ENCODE peak calls at places on chromosome 17, in eight cellular contexts. X, R, O, D, A, G, K and I are unnamed samples.

GRCh38 chr17:44400226-44400847 is 10.9 kb upstream of the ITGA2B start:
- DNase-seq in X (peak; percentile 7), R (no peak), O (no peak), D (peak; percentile 22), A (peak; percentile 45), G (no peak), K (no peak), I (no peak)

GRCh38 chr17:50161023-50161910 is 4.5 kb upstream of the SGCA start:
- DNase-seq in X (peak; percentile 83), R (peak; percentile 91), O (peak; percentile 99), D (peak; percentile 93), A (peak; percentile 92), G (peak; percentile 94), K (peak; percentile 98), I (peak; percentile 99)

GRCh38 chr17:33284022-33284421 is 9.1 kb downstream of the ASIC2 start:
- DNase-seq in X (peak; percentile 33), R (peak; percentile 86), O (no peak), D (no peak), A (peak; percentile 79), G (peak; percentile 62), K (no peak), I (no peak)

GRCh38 chr17:57918017-57918895 is 37.0 kb downstream of the CUEDC1 start:
- DNase-seq in X (no peak), R (no peak), O (no peak), D (no peak), A (peak; percentile 51), G (no peak), K (no peak), I (no peak)

GRCh38 chr17:48547839-48548686 is 3.2 kb upstream of the HOXB2 start:
- DNase-seq in X (no peak), R (no peak), O (no peak), D (peak; percentile 38), A (peak; percentile 77), G (no peak), K (no peak), I (no peak)

GRCh38 chr17:76131061-76131691 is 9.9 kb downstream of the FOXJ1 start:
- DNase-seq in X (no peak), R (no peak), O (no peak), D (no peak), A (no peak), G (no peak), K (no peak), I (no peak)

GRCh38 chr17:81020443-81020766 is 14.5 kb upstream of the BAIAP2 start:
- DNase-seq in X (no peak), R (no peak), O (no peak), D (no peak), A (no peak), G (no peak), K (no peak), I (no peak)

GRCh38 chr17:19386974-19387920 is at the start of gene MFAP4:
- DNase-seq in X (peak; percentile 88), R (peak; percentile 54), O (no peak), D (no peak), A (peak; percentile 95), G (no peak), K (no peak), I (no peak)

GRCh38 chr17:8892338-8892690 is 24.8 kb upstream of the PIK3R6 start:
- DNase-seq in X (no peak), R (no peak), O (peak; percentile 74), D (no peak), A (no peak), G (no peak), K (no peak), I (peak; percentile 77)

GRCh38 chr17:66978514-66979061 is 14.1 kb downstream of the CACNG4 start:
- DNase-seq in X (no peak), R (no peak), O (no peak), D (no peak), A (peak; percentile 13), G (no peak), K (no peak), I (no peak)

GRCh38 chr17:61157246-61157887 is 242.3 kb upstream of the TBX2 start:
- DNase-seq in X (no peak), R (no peak), O (no peak), D (no peak), A (peak; percentile 42), G (no peak), K (no peak), I (no peak)

GRCh38 chr17:7477392-7478275 is 1.8 kb downstream of the ZBTB4 start:
- DNase-seq in X (peak; percentile 85), R (peak; percentile 60), O (peak; percentile 13), D (peak; percentile 72), A (peak; percentile 78), G (peak; percentile 60), K (no peak), I (no peak)

GRCh38 chr17:28115046-28115445 is 72.6 kb downstream of the NLK start:
- DNase-seq in X (no peak), R (no peak), O (no peak), D (no peak), A (no peak), G (no peak), K (no peak), I (no peak)

GRCh38 chr17:50806141-50806643 is 29.2 kb upstream of the WFIKKN2 start:
- DNase-seq in X (no peak), R (peak; percentile 73), O (no peak), D (no peak), A (peak; percentile 23), G (peak; percentile 44), K (no peak), I (no peak)

GRCh38 chr17:28544402-28545140 is 7.9 kb downstream of the UNC119 start:
- DNase-seq in X (no peak), R (no peak), O (no peak), D (no peak), A (no peak), G (no peak), K (no peak), I (no peak)

GRCh38 chr17:2158011-2158410 is 103.1 kb downstream of the HIC1 start:
- DNase-seq in X (peak; percentile 84), R (no peak), O (no peak), D (no peak), A (peak; percentile 98), G (no peak), K (no peak), I (no peak)

GRCh38 chr17:81420769-81421462 is 25.7 kb downstream of the BAHCC1 start:
- DNase-seq in X (no peak), R (peak; percentile 78), O (no peak), D (no peak), A (peak; percentile 48), G (peak; percentile 82), K (no peak), I (no peak)